ENCODE peak calls at places on chromosomes 1 and 21, in four cellular contexts. One of them, this sample, is unnamed.
A peak's percentile ranks its signal among the peaks of the same experiment; 100 is the strongest.

GRCh38 chr1:153610334-153611023 is 2.5 kb downstream of the S100A16 start:
- DNase-seq in K562: peak; percentile 50
- DNase-seq in GM12878: no peak
- DNase-seq in HepG2: no peak
- DNase-seq in this sample: no peak

GRCh38 chr1:200888349-200888838 is 6.3 kb upstream of the INAVA start:
- DNase-seq in K562: no peak
- DNase-seq in GM12878: peak; percentile 85
- DNase-seq in HepG2: peak; percentile 67
- DNase-seq in this sample: no peak

GRCh38 chr21:26840912-26841311 is 4.3 kb downstream of the ADAMTS1 start:
- DNase-seq in K562: no peak
- DNase-seq in GM12878: no peak
- DNase-seq in HepG2: no peak
- DNase-seq in this sample: peak; percentile 29

GRCh38 chr1:233638513-233638912 is 24.6 kb downstream of the KCNK1 start:
- DNase-seq in K562: no peak
- DNase-seq in GM12878: no peak
- DNase-seq in HepG2: no peak
- DNase-seq in this sample: no peak

GRCh38 chr1:210600421-210601195 is 271.9 kb downstream of the HHAT start:
- DNase-seq in K562: no peak
- DNase-seq in GM12878: no peak
- DNase-seq in HepG2: no peak
- DNase-seq in this sample: no peak

GRCh38 chr1:208445710-208446702 is 201.8 kb upstream of the PLXNA2 start:
- DNase-seq in K562: no peak
- DNase-seq in GM12878: no peak
- DNase-seq in HepG2: no peak
- DNase-seq in this sample: peak; percentile 26

GRCh38 chr1:42601472-42601871 is 56.8 kb upstream of the PPIH start:
- DNase-seq in K562: no peak
- DNase-seq in GM12878: no peak
- DNase-seq in HepG2: no peak
- DNase-seq in this sample: no peak

GRCh38 chr1:182600745-182601415 is 3.3 kb downstream of the RGS16 start:
- DNase-seq in K562: no peak
- DNase-seq in GM12878: no peak
- DNase-seq in HepG2: no peak
- DNase-seq in this sample: no peak

GRCh38 chr1:5944848-5945167 is 47.4 kb downstream of the NPHP4 start:
- DNase-seq in K562: no peak
- DNase-seq in GM12878: no peak
- DNase-seq in HepG2: no peak
- DNase-seq in this sample: no peak

GRCh38 chr1:157363660-157364140 is 188.6 kb downstream of the FCRL5 start:
- DNase-seq in K562: no peak
- DNase-seq in GM12878: peak; percentile 20
- DNase-seq in HepG2: peak; percentile 41
- DNase-seq in this sample: peak; percentile 30

GRCh38 chr1:152348447-152348846 is 11.4 kb downstream of the FLG2 start:
- DNase-seq in K562: no peak
- DNase-seq in GM12878: no peak
- DNase-seq in HepG2: no peak
- DNase-seq in this sample: no peak

GRCh38 chr1:207261971-207262370 is 59.5 kb upstream of the CD55 start:
- DNase-seq in K562: no peak
- DNase-seq in GM12878: no peak
- DNase-seq in HepG2: no peak
- DNase-seq in this sample: no peak

DNA sequence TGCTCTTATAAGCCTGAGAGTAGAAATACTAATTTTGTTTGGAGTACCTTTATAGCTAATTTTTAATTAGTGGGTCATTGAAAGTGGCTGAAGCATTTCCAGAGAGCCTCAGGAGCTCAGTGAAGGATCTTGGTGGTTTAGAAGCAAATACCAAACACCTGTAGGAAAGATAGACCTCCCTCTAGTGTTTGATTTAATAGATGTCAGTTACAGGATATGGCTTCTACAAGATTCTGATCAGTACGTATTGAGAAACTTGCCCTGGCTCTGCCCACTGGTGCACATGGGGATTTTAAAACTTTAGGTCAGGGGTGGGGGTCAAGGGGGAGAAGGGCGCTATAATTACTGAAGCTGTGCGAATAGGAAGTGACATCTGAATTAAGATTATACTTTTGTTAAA is 122.2 kb downstream of the POU2F1 start:
- DNase-seq in K562: no peak
- DNase-seq in GM12878: no peak
- DNase-seq in HepG2: peak; percentile 19
- DNase-seq in this sample: no peak
- TF ChIP-seq TAF1 in K562: no peak
- TF ChIP-seq TAF1 in GM12878: no peak
- TF ChIP-seq TAF1 in HepG2: no peak
- TF ChIP-seq TAF1 in this sample: no peak

GRCh38 chr1:18866314-18866713 is 6.9 kb upstream of the TAS1R2 start:
- DNase-seq in K562: no peak
- DNase-seq in GM12878: no peak
- DNase-seq in HepG2: no peak
- DNase-seq in this sample: no peak

GRCh38 chr1:18866846-18867245 is 7.4 kb upstream of the TAS1R2 start:
- DNase-seq in K562: no peak
- DNase-seq in GM12878: no peak
- DNase-seq in HepG2: no peak
- DNase-seq in this sample: no peak

GRCh38 chr1:18868801-18869424 is 9.5 kb upstream of the TAS1R2 start:
- DNase-seq in K562: no peak
- DNase-seq in GM12878: no peak
- DNase-seq in HepG2: no peak
- DNase-seq in this sample: no peak

GRCh38 chr1:18869847-18870246 is 10.4 kb upstream of the TAS1R2 start:
- DNase-seq in K562: no peak
- DNase-seq in GM12878: no peak
- DNase-seq in HepG2: no peak
- DNase-seq in this sample: no peak

DNA sequence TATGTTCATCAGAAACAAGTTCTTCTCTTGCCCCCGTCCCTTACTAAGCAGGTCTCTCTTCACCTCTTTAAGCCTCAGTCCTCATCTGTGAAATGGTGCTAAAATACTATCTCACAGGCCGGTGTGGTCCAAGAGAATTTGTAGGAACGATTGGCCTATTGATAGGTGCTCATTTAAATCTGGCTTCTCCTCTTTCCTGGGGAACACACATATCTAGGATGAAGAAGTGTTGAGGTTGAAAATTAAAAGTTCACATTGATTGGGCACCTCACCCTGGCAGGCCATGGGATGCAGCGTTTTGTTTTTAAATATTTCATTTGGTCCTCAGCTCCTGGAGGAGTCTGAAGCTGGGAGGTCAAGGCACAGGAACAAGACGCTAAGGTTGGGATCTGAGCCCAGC is 8.9 kb upstream of the TAS1R2 start:
- DNase-seq in K562: no peak
- DNase-seq in GM12878: no peak
- DNase-seq in HepG2: no peak
- DNase-seq in this sample: no peak
- TF ChIP-seq NFIC in K562: no peak
- TF ChIP-seq NFIC in GM12878: no peak
- TF ChIP-seq NFIC in HepG2: no peak
- TF ChIP-seq NFIC in this sample: no peak

DNA sequence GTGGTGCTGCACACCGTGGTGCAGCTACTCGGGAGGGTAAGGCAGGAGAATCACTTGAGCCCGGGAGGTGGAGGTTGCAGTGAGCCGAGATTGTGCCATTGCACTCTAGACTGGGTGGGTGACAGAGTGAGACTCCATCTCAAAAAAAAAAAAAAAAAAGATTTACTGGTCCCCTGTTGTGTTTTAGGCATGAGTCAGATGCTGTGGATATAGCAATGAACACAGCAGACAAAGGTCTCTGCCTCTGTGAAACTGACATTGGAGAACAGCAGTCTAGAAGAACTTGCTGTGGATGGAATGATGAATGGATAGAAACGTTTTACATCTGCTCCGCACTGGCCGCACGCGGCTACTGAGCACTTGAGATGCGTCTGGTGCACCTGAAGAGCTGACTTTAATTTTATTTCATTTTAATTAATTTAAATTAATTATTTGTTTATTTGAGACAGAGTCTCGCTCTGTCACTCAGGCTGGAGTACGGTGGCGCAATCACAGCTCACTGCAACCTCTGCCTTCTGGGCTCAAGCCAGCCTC is 24.5 kb upstream of the EPHA2 start:
- DNase-seq in K562: no peak
- DNase-seq in GM12878: no peak
- DNase-seq in HepG2: no peak
- DNase-seq in this sample: no peak
- TF ChIP-seq TAF1 in K562: no peak
- TF ChIP-seq TAF1 in GM12878: no peak
- TF ChIP-seq TAF1 in HepG2: no peak
- TF ChIP-seq TAF1 in this sample: no peak

GRCh38 chr1:92442351-92442750 is 44.4 kb downstream of the GFI1 start:
- DNase-seq in K562: no peak
- DNase-seq in GM12878: no peak
- DNase-seq in HepG2: no peak
- DNase-seq in this sample: no peak
- TF ChIP-seq NFIC in K562: no peak
- TF ChIP-seq NFIC in GM12878: no peak
- TF ChIP-seq NFIC in HepG2: no peak
- TF ChIP-seq NFIC in this sample: no peak

GRCh38 chr21:40512590-40512989 is 334.4 kb downstream of the DSCAM start:
- DNase-seq in K562: peak; percentile 51
- DNase-seq in GM12878: no peak
- DNase-seq in HepG2: no peak
- DNase-seq in this sample: peak; percentile 33

GRCh38 chr21:40511976-40512375 is 335.0 kb downstream of the DSCAM start:
- DNase-seq in K562: no peak
- DNase-seq in GM12878: no peak
- DNase-seq in HepG2: no peak
- DNase-seq in this sample: no peak

GRCh38 chr21:40516336-40516735 is 330.6 kb downstream of the DSCAM start:
- DNase-seq in K562: no peak
- DNase-seq in GM12878: no peak
- DNase-seq in HepG2: no peak
- DNase-seq in this sample: no peak
- TF ChIP-seq TAF1 in K562: no peak
- TF ChIP-seq TAF1 in GM12878: no peak
- TF ChIP-seq TAF1 in HepG2: no peak
- TF ChIP-seq TAF1 in this sample: no peak

GRCh38 chr1:194333240-194333639 is 1146.8 kb upstream of the B3GALT2 start:
- DNase-seq in K562: no peak
- DNase-seq in GM12878: no peak
- DNase-seq in HepG2: no peak
- DNase-seq in this sample: no peak

GRCh38 chr1:194339451-194339850 is 1153.0 kb upstream of the B3GALT2 start:
- DNase-seq in K562: no peak
- DNase-seq in GM12878: no peak
- DNase-seq in HepG2: no peak
- DNase-seq in this sample: peak; percentile 11

GRCh38 chr1:194341587-194341986 is 1155.2 kb upstream of the B3GALT2 start:
- DNase-seq in K562: no peak
- DNase-seq in GM12878: no peak
- DNase-seq in HepG2: no peak
- DNase-seq in this sample: no peak

GRCh38 chr1:194342484-194343262 is 1156.3 kb upstream of the B3GALT2 start:
- DNase-seq in K562: peak; percentile 11
- DNase-seq in GM12878: no peak
- DNase-seq in HepG2: peak; percentile 53
- DNase-seq in this sample: no peak

GRCh38 chr1:194338241-194338948 is 1152.0 kb upstream of the B3GALT2 start:
- DNase-seq in K562: no peak
- DNase-seq in GM12878: no peak
- DNase-seq in HepG2: no peak
- DNase-seq in this sample: no peak
- TF ChIP-seq NFIC in K562: no peak
- TF ChIP-seq NFIC in GM12878: no peak
- TF ChIP-seq NFIC in HepG2: no peak
- TF ChIP-seq NFIC in this sample: no peak

GRCh38 chr1:228372183-228373003 is 34.2 kb downstream of the TRIM11 start:
- DNase-seq in K562: peak; percentile 75
- DNase-seq in GM12878: no peak
- DNase-seq in HepG2: no peak
- DNase-seq in this sample: no peak
- TF ChIP-seq TAF1 in K562: no peak
- TF ChIP-seq TAF1 in GM12878: no peak
- TF ChIP-seq TAF1 in HepG2: no peak
- TF ChIP-seq TAF1 in this sample: no peak

DNA sequence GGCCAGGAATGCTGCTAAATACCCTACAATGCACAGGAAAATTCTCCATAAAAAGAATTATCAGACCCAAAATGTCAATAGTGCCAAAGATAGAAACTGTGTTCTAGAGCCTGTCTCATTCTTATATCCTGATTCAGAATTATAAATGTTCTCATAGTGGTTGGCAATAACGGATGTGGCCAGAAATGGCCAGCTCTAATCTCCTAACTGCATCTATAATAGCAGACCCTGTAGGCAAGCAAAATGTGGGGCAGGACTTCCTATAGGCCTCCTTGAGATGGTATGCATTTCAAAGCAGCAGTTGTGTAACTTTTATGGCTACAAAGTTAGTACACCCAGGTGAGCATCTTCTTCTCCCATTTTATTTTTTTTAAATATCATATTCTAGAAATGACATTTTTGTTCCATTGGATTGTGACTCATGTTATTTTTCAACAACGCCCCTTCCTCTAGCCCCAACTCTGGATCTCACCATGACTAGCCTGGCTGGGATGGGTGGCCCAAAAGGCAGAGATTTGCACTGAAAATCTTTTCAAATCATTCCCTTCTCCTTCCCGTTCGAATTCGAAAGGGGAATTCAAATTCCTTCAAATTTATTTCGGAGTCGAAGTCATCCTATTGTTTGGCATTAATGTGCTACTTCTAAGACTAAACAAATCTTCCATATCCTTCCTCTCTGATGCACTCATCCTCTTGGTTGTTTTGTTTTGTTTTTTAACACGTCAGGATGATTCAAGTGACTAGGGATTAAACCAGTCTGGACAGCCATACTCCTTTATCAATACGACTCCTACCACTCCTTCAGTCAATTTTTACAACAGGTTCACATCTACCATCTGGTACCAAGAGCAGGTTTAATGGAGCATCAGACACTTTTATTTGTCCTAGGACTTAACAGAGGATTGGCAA is 95.6 kb upstream of the SGIP1 start:
- DNase-seq in K562: no peak
- DNase-seq in GM12878: no peak
- DNase-seq in HepG2: no peak
- DNase-seq in this sample: no peak
- TF ChIP-seq NFIC in K562: no peak
- TF ChIP-seq NFIC in GM12878: no peak
- TF ChIP-seq NFIC in HepG2: no peak
- TF ChIP-seq NFIC in this sample: no peak

This sample was measured in SK-N-SH.